ENCODE peak calls at places on chromosomes 3 and 15, in nine cellular contexts. J is H1, Q is A549, M is tibial nerve, F is stomach, O is upper lobe of left lung, W is SK-N-SH, P is sigmoid colon, B is transverse colon. I is an unnamed sample.

GRCh38 chr3:8278448-8278847 is 223.2 kb upstream of the LMCD1 start:
- DNase-seq in J (no peak), Q (peak), M (no peak), F (no peak), O (no peak), W (no peak), P (no peak), B (no peak), I (no peak)

GRCh38 chr3:186095584-186096061 is 13.3 kb downstream of the ETV5 start:
- DNase-seq in J (no peak), Q (no peak), M (no peak), F (peak), O (peak), W (no peak), P (no peak), B (no peak), I (no peak)

GRCh38 chr15:90201150-90201943 is at the start of gene SEMA4B:
- DNase-seq in J (no peak), Q (peak), M (peak), F (peak), O (peak), W (peak), P (peak), B (peak), I (peak)

GRCh38 chr3:161333696-161334095 is 37.6 kb downstream of the SPTSSB start:
- DNase-seq in J (no peak), Q (no peak), M (no peak), F (no peak), O (no peak), W (no peak), P (no peak), B (no peak), I (no peak)

GRCh38 chr3:31166249-31166885 is 271.9 kb upstream of the GADL1 start:
- DNase-seq in J (no peak), Q (peak), M (no peak), F (peak), O (no peak), W (no peak), P (no peak), B (peak), I (no peak)

GRCh38 chr15:39587910-39588530 is 7.1 kb downstream of the THBS1 start:
- DNase-seq in J (no peak), Q (no peak), M (no peak), F (no peak), O (peak), W (no peak), P (no peak), B (peak), I (no peak)

GRCh38 chr15:55587321-55588069 is 650 bp downstream of the PYGO1 start:
- DNase-seq in J (no peak), Q (peak), M (no peak), F (no peak), O (peak), W (peak), P (peak), B (peak), I (no peak)

GRCh38 chr15:44286814-44287555 is 1.5 kb upstream of the GOLM2 start:
- DNase-seq in J (no peak), Q (no peak), M (no peak), F (no peak), O (no peak), W (no peak), P (no peak), B (no peak), I (no peak)

GRCh38 chr3:9139366-9139765 is 110.1 kb downstream of the SRGAP3 start:
- DNase-seq in J (no peak), Q (no peak), M (no peak), F (no peak), O (no peak), W (no peak), P (no peak), B (no peak), I (no peak)

GRCh38 chr15:89845305-89845893 is 30.7 kb upstream of the ANPEP start:
- DNase-seq in J (no peak), Q (peak), M (no peak), F (no peak), O (no peak), W (no peak), P (no peak), B (no peak), I (no peak)

GRCh38 chr3:194906970-194907629 is 221.4 kb downstream of the FAM43A start:
- DNase-seq in J (no peak), Q (no peak), M (no peak), F (no peak), O (no peak), W (no peak), P (no peak), B (no peak), I (no peak)

GRCh38 chr15:73683624-73684536 is at the start of gene CD276:
- DNase-seq in J (no peak), Q (peak), M (peak), F (peak), O (peak), W (peak), P (peak), B (peak), I (peak)

GRCh38 chr3:113247664-113248458 is 36.5 kb downstream of the BOC start:
- DNase-seq in J (no peak), Q (no peak), M (no peak), F (no peak), O (no peak), W (no peak), P (peak), B (no peak), I (peak)

GRCh38 chr15:48178612-48178931 is 477 bp upstream of the MYEF2 start:
- DNase-seq in J (no peak), Q (no peak), M (no peak), F (no peak), O (no peak), W (no peak), P (no peak), B (no peak), I (no peak)

GRCh38 chr3:30282052-30282708 is 324.2 kb upstream of the TGFBR2 start:
- DNase-seq in J (peak), Q (peak), M (no peak), F (no peak), O (no peak), W (no peak), P (no peak), B (no peak), I (no peak)

GRCh38 chr15:56883088-56883487 is 35.4 kb upstream of the TCF12 start:
- DNase-seq in J (no peak), Q (no peak), M (no peak), F (no peak), O (no peak), W (no peak), P (no peak), B (no peak), I (no peak)

GRCh38 chr15:56887782-56888127 is 30.7 kb upstream of the TCF12 start:
- DNase-seq in J (no peak), Q (no peak), M (no peak), F (no peak), O (no peak), W (no peak), P (no peak), B (no peak), I (no peak)

GRCh38 chr15:56890038-56890437 is 28.4 kb upstream of the TCF12 start:
- DNase-seq in J (no peak), Q (no peak), M (no peak), F (no peak), O (no peak), W (no peak), P (no peak), B (no peak), I (no peak)

GRCh38 chr15:56886450-56886856 is 32.0 kb upstream of the TCF12 start:
- DNase-seq in J (no peak), Q (no peak), M (no peak), F (no peak), O (no peak), W (no peak), P (no peak), B (no peak), I (peak)

GRCh38 chr15:56886878-56887781 is 31.3 kb upstream of the TCF12 start:
- DNase-seq in J (peak), Q (peak), M (peak), F (peak), O (peak), W (peak), P (peak), B (peak), I (peak)
- TF ChIP-seq CTCF in J (no peak), Q (peak), M (peak), F (no peak), O (no peak), W (peak), P (no peak), B (no peak), I (peak)

GRCh38 chr15:37107754-37108724 is 7.7 kb upstream of the MEIS2 start:
- DNase-seq in J (no peak), Q (no peak), M (no peak), F (no peak), O (no peak), W (peak), P (no peak), B (no peak), I (no peak)

GRCh38 chr15:37104413-37105392 is 4.4 kb upstream of the MEIS2 start:
- DNase-seq in J (no peak), Q (no peak), M (no peak), F (no peak), O (no peak), W (peak), P (no peak), B (no peak), I (no peak)

GRCh38 chr15:37107071-37107753 is 6.9 kb upstream of the MEIS2 start:
- DNase-seq in J (no peak), Q (no peak), M (no peak), F (no peak), O (peak), W (peak), P (peak), B (no peak), I (no peak)

GRCh38 chr15:37106490-37107001 is 6.2 kb upstream of the MEIS2 start:
- DNase-seq in J (no peak), Q (no peak), M (no peak), F (no peak), O (no peak), W (no peak), P (peak), B (no peak), I (peak)

DNA sequence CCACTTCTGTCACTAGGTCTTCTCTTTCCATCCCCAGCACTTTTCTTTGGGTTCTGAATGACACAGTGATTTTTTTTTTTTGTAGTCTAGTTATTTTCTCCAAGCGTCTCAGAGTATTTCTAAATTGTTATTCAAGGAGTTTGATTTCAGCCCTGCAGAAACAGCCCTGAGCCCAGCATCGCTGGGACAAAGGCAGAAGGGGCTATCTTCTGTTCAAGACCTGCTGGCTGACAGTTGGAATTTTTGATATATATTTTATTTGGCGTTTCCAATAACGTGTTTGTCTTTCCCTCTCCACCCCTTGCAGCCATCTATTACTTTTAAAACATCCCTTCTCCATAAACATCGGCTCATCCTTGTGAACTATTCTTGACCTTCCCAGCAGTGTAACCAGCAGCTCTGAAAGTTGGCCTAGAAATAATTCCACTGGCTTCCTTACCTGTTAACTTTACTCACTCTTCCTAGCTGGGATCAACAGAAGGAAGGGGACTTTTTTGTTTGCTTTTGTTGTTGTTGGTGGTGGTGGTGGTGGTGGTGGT is 5.5 kb upstream of the MEIS2 start:
- DNase-seq in J (no peak), Q (no peak), M (no peak), F (no peak), O (no peak), W (no peak), P (no peak), B (no peak), I (no peak)
- TF ChIP-seq EP300 in J (no peak), Q (no peak), M (no peak), F (no peak), O (no peak), W (no peak), P (no peak), B (no peak), I (no peak)

GRCh38 chr3:149343951-149344350 is 10.5 kb upstream of the TM4SF18 start:
- DNase-seq in J (no peak), Q (no peak), M (no peak), F (no peak), O (no peak), W (peak), P (no peak), B (no peak), I (no peak)
- TF ChIP-seq CTCF in J (no peak), Q (peak), M (no peak), F (no peak), O (no peak), W (peak), P (no peak), B (no peak), I (no peak)

GRCh38 chr15:70159397-70160009 is 61.8 kb upstream of the TLE3 start:
- DNase-seq in J (no peak), Q (no peak), M (no peak), F (peak), O (no peak), W (no peak), P (no peak), B (no peak), I (no peak)
- TF ChIP-seq EP300 in J (no peak), Q (no peak), M (no peak), F (no peak), O (no peak), W (no peak), P (no peak), B (no peak), I (no peak)